ENCODE peak calls at places on chromosomes 6 and 20, in four cellular contexts. F is body of pancreas, R is thyroid gland, I is A549. W is an unnamed sample.

GRCh38 chr20:868279-868678 is 34.8 kb downstream of the FAM110A start:
- DNase-seq in R (no peak), F (no peak), I (no peak), W (no peak)

GRCh38 chr6:105324386-105325000 is 78.4 kb downstream of the PREP start:
- DNase-seq in I (no peak), R (no peak), F (no peak), W (no peak)

GRCh38 chr6:128204621-128205020 is 303.8 kb upstream of the THEMIS start:
- DNase-seq in I (no peak), F (no peak), R (no peak), W (no peak)

GRCh38 chr20:33408313-33408712 is 7.0 kb upstream of the CDK5RAP1 start:
- DNase-seq in R (no peak), I (no peak), F (no peak), W (no peak)

GRCh38 chr6:1572892-1573291 is 36.8 kb upstream of the FOXC1 start:
- DNase-seq in R (no peak), I (no peak), F (no peak), W (no peak)

GRCh38 chr6:135087803-135088202 is 33.2 kb upstream of the HBS1L start:
- DNase-seq in F (peak; percentile 54), I (no peak), R (no peak), W (no peak)

GRCh38 chr6:127893541-127893940 is 7.3 kb downstream of the THEMIS start:
- DNase-seq in F (no peak), R (no peak), I (no peak), W (no peak)

GRCh38 chr6:119347466-119348307 is 1.9 kb downstream of the MAN1A1 start:
- DNase-seq in I (no peak), F (peak; percentile 51), R (peak; percentile 59), W (no peak)

GRCh38 chr20:60658661-60659060 is 593.4 kb upstream of the CDH4 start:
- DNase-seq in I (no peak), R (no peak), F (no peak), W (no peak)

DNA sequence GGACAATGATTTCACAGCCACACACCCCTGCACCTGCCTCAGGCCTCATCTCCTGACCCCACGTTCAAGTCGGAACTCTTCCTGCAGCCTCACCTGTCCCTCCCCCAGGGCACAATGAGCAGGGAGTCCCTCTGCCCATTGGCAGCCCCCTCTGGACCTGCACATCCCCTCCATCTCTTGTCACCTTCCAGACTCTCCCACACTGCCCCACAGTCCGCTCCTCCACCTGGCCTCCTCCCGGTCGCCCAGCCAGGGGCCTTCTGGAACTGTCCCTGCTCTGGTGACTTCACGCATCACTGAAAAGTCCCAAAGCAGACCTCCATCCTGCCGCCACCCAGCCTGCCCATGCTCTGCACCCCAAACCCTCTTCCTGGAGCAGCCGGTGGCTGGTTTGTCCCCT is 4.7 kb downstream of the CTSZ start:
- DNase-seq in F (no peak), R (no peak), I (no peak), W (no peak)
- TF ChIP-seq POLR2A in F (peak; percentile 6), R (no peak), I (no peak), W (no peak)

GRCh38 chr6:30845183-30845582 is 39.1 kb upstream of the DDR1 start:
- DNase-seq in R (no peak), I (no peak), F (no peak), W (no peak)
- TF ChIP-seq POLR2A in R (no peak), I (no peak), F (no peak), W (no peak)

GRCh38 chr6:42354707-42355106 is 97.0 kb downstream of the TRERF1 start:
- DNase-seq in F (no peak), R (no peak), I (no peak), W (no peak)
- TF ChIP-seq POLR2A in F (no peak), R (no peak), I (no peak), W (no peak)

GRCh38 chr20:38877483-38877882 is 48.7 kb upstream of the FAM83D start:
- DNase-seq in F (no peak), R (no peak), I (no peak), W (no peak)

GRCh38 chr20:38873050-38873581 is 53.1 kb upstream of the FAM83D start:
- DNase-seq in I (no peak), F (no peak), R (no peak), W (no peak)

GRCh38 chr20:38874460-38875169 is 51.6 kb upstream of the FAM83D start:
- DNase-seq in R (no peak), I (no peak), F (no peak), W (no peak)

GRCh38 chr20:38872491-38873049 is 53.6 kb upstream of the FAM83D start:
- DNase-seq in F (no peak), R (no peak), I (no peak), W (no peak)

DNA sequence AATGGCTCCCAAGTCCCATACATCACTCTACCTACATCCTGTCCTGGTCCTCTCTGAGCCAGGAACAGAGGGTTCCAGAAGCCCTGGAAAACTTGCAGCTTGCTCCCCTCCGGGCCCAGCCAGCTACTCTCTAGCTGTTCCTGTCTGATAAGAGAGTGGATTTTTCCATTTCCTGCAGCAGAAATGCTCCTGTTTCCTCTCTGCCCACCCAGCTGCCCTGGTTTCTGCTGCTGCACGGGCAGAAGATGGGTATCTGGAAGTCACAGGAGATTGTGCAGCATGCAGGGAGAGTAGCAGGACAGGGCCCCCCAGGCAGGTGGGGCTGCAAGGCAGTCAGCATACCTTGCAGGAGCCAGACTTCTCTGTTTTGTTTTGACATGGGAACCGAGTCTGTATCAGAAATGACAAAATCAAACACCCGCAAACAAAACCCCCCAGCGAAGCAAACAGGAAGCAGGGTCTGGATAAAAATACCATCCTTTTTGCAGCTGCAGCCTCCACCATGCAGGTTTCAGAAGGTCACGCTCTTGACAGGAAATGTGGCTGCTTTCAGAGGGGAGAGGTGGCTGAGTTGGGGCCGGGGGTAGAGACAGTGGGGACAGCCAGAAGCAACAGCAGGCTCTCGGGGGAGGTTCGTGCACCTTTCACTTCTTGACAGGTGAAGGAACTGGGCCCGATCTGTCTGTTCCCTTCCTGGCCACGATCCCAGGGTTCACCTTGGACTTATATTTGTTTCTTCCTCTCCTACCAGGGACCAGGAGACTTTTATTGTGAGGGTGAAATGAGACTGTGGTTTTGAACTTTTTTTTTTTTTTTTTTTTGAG is 50.8 kb upstream of the FAM83D start:
- DNase-seq in I (no peak), R (no peak), F (peak; percentile 34), W (no peak)
- TF ChIP-seq POLR2A in I (no peak), R (no peak), F (no peak), W (no peak)

GRCh38 chr6:36734486-36735060 is 36.9 kb downstream of the RAB44 start:
- DNase-seq in I (no peak), F (no peak), R (no peak), W (no peak)

GRCh38 chr6:36735110-36735971 is 37.7 kb downstream of the RAB44 start:
- DNase-seq in I (no peak), F (peak; percentile 68), R (peak; percentile 77), W (peak; percentile 62)

GRCh38 chr6:36739947-36740817 is 42.6 kb downstream of the RAB44 start:
- DNase-seq in F (no peak), R (no peak), I (no peak), W (no peak)

GRCh38 chr6:36738108-36738507 is 40.5 kb downstream of the RAB44 start:
- DNase-seq in I (no peak), R (no peak), F (no peak), W (no peak)

DNA sequence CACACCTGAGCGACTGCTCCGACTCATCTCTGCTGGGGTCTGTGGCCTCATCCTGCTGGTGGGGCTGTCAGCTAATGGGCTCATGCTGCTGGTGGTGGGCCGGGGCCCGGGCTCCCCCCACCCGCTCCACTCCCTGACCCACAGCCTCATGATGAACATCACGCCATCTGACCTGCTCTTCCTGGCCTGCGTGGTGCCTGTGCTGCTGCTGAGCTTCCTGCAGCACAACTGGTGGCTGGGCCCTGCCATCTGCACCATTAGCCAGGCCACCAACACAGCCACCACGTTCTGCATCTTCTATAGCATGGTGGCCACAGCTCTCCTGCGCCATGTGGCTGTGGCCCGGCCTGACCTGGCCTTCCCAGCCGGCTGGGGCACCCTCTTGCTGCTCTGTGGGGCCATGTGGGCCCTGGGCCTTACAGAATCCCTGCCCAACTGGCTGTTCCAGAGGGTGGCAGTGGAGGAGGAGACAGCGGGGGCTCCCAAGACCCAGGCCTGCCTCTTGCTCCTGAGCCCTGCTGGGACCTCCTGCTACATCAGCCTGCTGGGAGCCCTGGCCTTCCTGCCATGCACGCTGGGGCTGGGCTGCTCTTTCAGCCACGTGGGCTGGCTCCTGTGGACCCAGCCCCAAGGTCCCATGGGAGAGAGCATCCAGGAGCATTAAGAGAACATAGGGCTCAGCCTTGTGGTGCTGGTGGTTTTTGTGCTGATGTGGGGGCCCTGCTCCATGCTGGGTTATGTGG is 39.6 kb downstream of the RAB44 start:
- DNase-seq in F (no peak), I (no peak), R (no peak), W (no peak)
- TF ChIP-seq POLR2A in F (no peak), I (no peak), R (no peak), W (no peak)

DNA sequence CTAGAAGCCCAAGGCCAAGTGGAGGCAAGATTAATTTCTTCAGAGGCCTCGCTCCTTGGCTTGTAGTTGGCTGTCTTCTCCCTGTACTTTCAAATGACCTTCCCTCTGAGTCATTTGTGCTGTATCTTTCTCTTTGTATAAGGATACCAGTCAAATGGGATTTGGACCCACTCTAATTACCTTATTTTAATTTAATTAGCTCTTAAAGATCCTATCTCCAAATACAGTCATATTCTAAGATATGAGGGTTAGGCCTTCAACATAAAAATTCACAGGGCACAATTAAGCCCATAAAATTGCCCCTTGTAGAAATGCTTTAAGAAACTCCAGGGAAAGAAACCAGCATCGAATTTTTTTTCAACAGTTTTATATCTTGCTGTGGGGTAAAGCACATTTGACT is 706.2 kb downstream of the KIF16B start:
- DNase-seq in I (no peak), R (no peak), F (no peak), W (no peak)
- TF ChIP-seq POLR2A in I (no peak), R (no peak), F (no peak), W (no peak)

GRCh38 chr6:149566372-149567193 is at the start of gene GINM1:
- DNase-seq in F (peak; percentile 64), I (peak; percentile 43), R (peak; percentile 72), W (peak; percentile 23)
- TF ChIP-seq POLR2A in F (peak; percentile 66), I (peak; percentile 39), R (no peak), W (peak; percentile 38)

GRCh38 chr6:28948782-28949486 is 25.1 kb upstream of the TRIM27 start:
- DNase-seq in I (no peak), R (no peak), F (no peak), W (no peak)
- TF ChIP-seq POLR2A in I (no peak), R (no peak), F (no peak), W (no peak)

DNA sequence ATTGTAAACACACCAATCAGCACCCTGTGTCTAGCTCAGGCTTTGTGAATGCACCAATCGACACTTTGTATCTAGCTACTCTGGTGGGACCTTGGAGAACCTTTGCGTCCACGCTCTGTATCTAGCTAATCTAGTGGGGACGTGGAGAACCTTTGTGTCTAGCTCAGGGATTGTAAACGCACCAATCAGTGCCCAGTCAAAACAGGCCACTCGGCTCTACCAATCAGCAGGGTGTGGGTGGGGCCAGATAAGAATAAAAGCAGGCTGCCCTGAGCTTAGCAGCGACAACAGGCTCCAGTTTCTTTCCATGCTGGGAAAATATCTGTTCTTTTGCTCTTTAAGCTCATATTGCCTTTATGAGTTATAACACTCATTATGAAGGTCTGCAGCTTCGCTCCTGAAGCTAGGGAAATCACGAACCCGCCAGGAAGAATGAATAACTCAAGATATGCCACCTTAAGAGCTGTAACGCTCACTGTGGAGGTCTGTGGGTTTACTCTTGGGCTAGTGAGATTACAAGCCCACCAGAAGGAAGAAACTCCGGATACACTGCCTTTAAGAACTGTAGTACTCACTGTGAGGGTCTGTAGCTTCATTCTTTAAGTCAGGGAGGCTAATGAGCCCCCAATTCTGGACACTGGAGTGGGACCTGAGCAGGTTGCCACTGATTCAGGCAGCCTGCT is 2.8 kb upstream of the SSR1 start:
- DNase-seq in I (no peak), F (no peak), R (no peak), W (no peak)
- TF ChIP-seq POLR2A in I (no peak), F (no peak), R (no peak), W (no peak)

W was measured in H54.